ENCODE peak calls at places on chromosomes 4 and X, in five cellular contexts. J, P, L, G and W are unnamed samples.

GRCh38 chr4:143294310-143294709 is 42.4 kb upstream of the GAB1 start:
- DNase-seq in J (no peak), P (no peak), L (no peak), G (no peak), W (no peak)

GRCh38 chrX:100658936-100659335 is 14.9 kb downstream of the SRPX2 start:
- DNase-seq in J (no peak), P (no peak), L (no peak), G (no peak), W (no peak)

GRCh38 chrX:70454441-70455365 is 10.1 kb downstream of the DLG3 start:
- DNase-seq in J (peak; percentile 97), P (peak; percentile 90), L (peak; percentile 73), G (peak; percentile 75), W (peak; percentile 73)

GRCh38 chr4:1723131-1723801 is 1.9 kb downstream of the TACC3 start:
- DNase-seq in J (no peak), P (no peak), L (peak; percentile 46), G (no peak), W (no peak)

GRCh38 chr4:163193717-163194116 is 27.0 kb upstream of the NAF1 start:
- DNase-seq in J (no peak), P (no peak), L (no peak), G (no peak), W (no peak)

GRCh38 chr4:159484861-159485260 is 382.0 kb downstream of the RAPGEF2 start:
- DNase-seq in J (peak; percentile 28), P (no peak), L (no peak), G (no peak), W (peak; percentile 20)

GRCh38 chr4:188993871-188994270 is 854.6 kb downstream of the TRIML1 start:
- DNase-seq in J (no peak), P (no peak), L (no peak), G (no peak), W (no peak)

GRCh38 chrX:55486736-55487135 is 2.9 kb downstream of the USP51 start:
- DNase-seq in J (no peak), P (no peak), L (no peak), G (no peak), W (peak; percentile 61)

GRCh38 chrX:47482512-47483309 is at the start of gene ZNF41:
- DNase-seq in J (peak; percentile 90), P (peak; percentile 80), L (peak; percentile 86), G (peak; percentile 86), W (peak; percentile 70)

GRCh38 chr4:37812713-37813112 is 13.8 kb upstream of the PGM2 start:
- DNase-seq in J (peak; percentile 23), P (no peak), L (no peak), G (no peak), W (peak; percentile 71)

GRCh38 chr4:54929459-54929858 is 195.9 kb downstream of the KDR start:
- DNase-seq in J (no peak), P (no peak), L (no peak), G (no peak), W (no peak)

GRCh38 chr4:122584517-122584916 is 36.3 kb downstream of the IL21 start:
- DNase-seq in J (no peak), P (no peak), L (peak; percentile 24), G (peak; percentile 28), W (peak; percentile 76)

GRCh38 chrX:146243071-146243470 is 425.4 kb downstream of the SLITRK2 start:
- DNase-seq in J (no peak), P (no peak), L (no peak), G (no peak), W (peak; percentile 32)

GRCh38 chr4:182555997-182556418 is 312.8 kb downstream of the TENM3 start:
- DNase-seq in J (peak; percentile 91), P (peak; percentile 14), L (no peak), G (no peak), W (peak; percentile 97)

GRCh38 chr4:128379860-128380259 is 92.2 kb upstream of the PGRMC2 start:
- DNase-seq in J (peak; percentile 62), P (no peak), L (peak; percentile 23), G (peak; percentile 29), W (peak; percentile 54)

GRCh38 chr4:167838686-167839085 is 253.7 kb upstream of the ANXA10 start:
- DNase-seq in J (no peak), P (no peak), L (no peak), G (no peak), W (no peak)

GRCh38 chr4:139761461-139761860 is 95.8 kb downstream of the MGST2 start:
- DNase-seq in J (peak; percentile 91), P (no peak), L (no peak), G (no peak), W (peak; percentile 49)

GRCh38 chr4:5051210-5051691 is at the start of gene STK32B:
- DNase-seq in J (peak; percentile 82), P (no peak), L (peak; percentile 47), G (peak; percentile 46), W (peak; percentile 48)

GRCh38 chr4:153603258-153603657 is 80.8 kb upstream of the TLR2 start:
- DNase-seq in J (no peak), P (no peak), L (no peak), G (no peak), W (no peak)

GRCh38 chr4:8536467-8536866 is 43.7 kb upstream of the GPR78 start:
- DNase-seq in J (no peak), P (no peak), L (no peak), G (no peak), W (no peak)

GRCh38 chr4:10161840-10162239 is 45.2 kb upstream of the WDR1 start:
- DNase-seq in J (no peak), P (no peak), L (no peak), G (no peak), W (no peak)

GRCh38 chr4:189059996-189060570 is 880.6 kb upstream of the FRG1 start:
- DNase-seq in J (peak; percentile 30), P (no peak), L (no peak), G (no peak), W (no peak)

GRCh38 chrX:82591421-82591820 is 916.7 kb upstream of the POU3F4 start:
- DNase-seq in J (no peak), P (no peak), L (no peak), G (no peak), W (no peak)

GRCh38 chr4:76634239-76634638 is 199.2 kb downstream of the SHROOM3 start:
- DNase-seq in J (peak; percentile 27), P (no peak), L (no peak), G (no peak), W (peak; percentile 94)

GRCh38 chr4:82721819-82722423 is 76.7 kb downstream of the SCD5 start:
- DNase-seq in J (no peak), P (peak; percentile 3), L (no peak), G (peak; percentile 36), W (peak; percentile 26)

GRCh38 chrX:47030339-47030738 is 47.9 kb upstream of the RGN start:
- DNase-seq in J (peak; percentile 58), P (peak; percentile 37), L (peak; percentile 45), G (peak; percentile 18), W (peak; percentile 64)

GRCh38 chrX:149527705-149528104 is 13.1 kb upstream of the EOLA1 start:
- DNase-seq in J (peak; percentile 62), P (peak; percentile 24), L (no peak), G (no peak), W (peak; percentile 32)

GRCh38 chr4:94757192-94758140 is at the start of gene BMPR1B:
- DNase-seq in J (peak; percentile 84), P (peak; percentile 4), L (no peak), G (peak; percentile 29), W (peak; percentile 73)

GRCh38 chr4:147755567-147756295 is 23.8 kb downstream of the ARHGAP10 start:
- DNase-seq in J (no peak), P (no peak), L (no peak), G (no peak), W (no peak)

GRCh38 chrX:68403060-68403459 is 30.2 kb downstream of the OPHN1 start:
- DNase-seq in J (no peak), P (no peak), L (no peak), G (no peak), W (no peak)